ENCODE peak calls at places on chromosomes 4 and X, in ten cellular contexts. Z, H, U, L, N, W, D, X, Y and R are unnamed samples.
A peak's percentile ranks its signal among the peaks of the same experiment; 100 is the strongest.

GRCh38 chr4:149493492-149493891 is 322.2 kb downstream of the IQCM start:
- DNase-seq in Z (no peak), H (no peak), U (no peak), L (no peak), N (no peak), W (no peak), D (no peak), X (no peak), Y (no peak), R (no peak)

GRCh38 chr4:15883611-15884243 is 54.8 kb downstream of the FGFBP1 start:
- DNase-seq in Z (no peak), H (no peak), U (no peak), L (no peak), N (no peak), W (no peak), D (no peak), X (no peak), Y (no peak), R (no peak)

GRCh38 chrX:9526965-9527364 is 62.1 kb downstream of the TBL1X start:
- DNase-seq in Z (no peak), H (peak; percentile 57), U (no peak), L (no peak), N (no peak), W (no peak), D (no peak), X (no peak), Y (no peak), R (no peak)

GRCh38 chr4:80197132-80197573 is at the start of gene PRDM8:
- DNase-seq in Z (peak; percentile 92), H (peak; percentile 64), U (no peak), L (no peak), N (peak; percentile 55), W (peak; percentile 59), D (no peak), X (no peak), Y (peak; percentile 81), R (no peak)

GRCh38 chr4:96152824-96153223 is 312.9 kb downstream of the PDHA2 start:
- DNase-seq in Z (no peak), H (no peak), U (no peak), L (no peak), N (no peak), W (no peak), D (no peak), X (no peak), Y (no peak), R (no peak)

GRCh38 chrX:3712080-3712869 is 1.2 kb downstream of the PRKX start:
- DNase-seq in Z (peak; percentile 19), H (peak; percentile 54), U (no peak), L (peak; percentile 30), N (peak; percentile 58), W (peak; percentile 27), D (no peak), X (peak; percentile 41), Y (no peak), R (no peak)

GRCh38 chrX:2325076-2325784 is 175.5 kb downstream of the DHRSX start:
- DNase-seq in Z (no peak), H (peak; percentile 70), U (no peak), L (peak; percentile 85), N (no peak), W (peak; percentile 55), D (peak; percentile 37), X (peak; percentile 88), Y (peak; percentile 88), R (no peak)

GRCh38 chr4:56197387-56197786 is 189.9 kb downstream of the AASDH start:
- DNase-seq in Z (no peak), H (no peak), U (no peak), L (no peak), N (no peak), W (no peak), D (no peak), X (no peak), Y (no peak), R (no peak)

GRCh38 chrX:22329783-22330182 is 57.1 kb downstream of the CBLL2 start:
- DNase-seq in Z (no peak), H (no peak), U (no peak), L (no peak), N (no peak), W (no peak), D (no peak), X (no peak), Y (no peak), R (no peak)